ENCODE peak calls at places on chromosomes 7 and 10, in eight cellular contexts. B, D, T, S, X, P, H and K are unnamed samples.

GRCh38 chr10:120760246-120760645 is 90.9 kb upstream of the WDR11 start:
- DNase-seq in X (no peak), P (no peak), H (no peak), D (no peak), B (no peak), T (no peak), S (no peak), K (no peak)

GRCh38 chr7:148963583-148964509 is 64.5 kb downstream of the PDIA4 start:
- DNase-seq in B (no peak), S (no peak), H (no peak), P (peak; percentile 26), D (no peak), X (no peak), T (no peak), K (peak; percentile 21)

GRCh38 chr10:126068357-126068756 is 172.0 kb downstream of the FANK1 start:
- DNase-seq in X (no peak), D (no peak), T (no peak), B (no peak), S (no peak), H (no peak), P (no peak), K (no peak)

GRCh38 chr10:86585037-86585725 is 63.6 kb upstream of the WAPL start:
- DNase-seq in P (peak; percentile 86), T (peak; percentile 77), X (peak; percentile 59), H (no peak), D (peak; percentile 39), B (peak; percentile 84), S (peak; percentile 82), K (peak; percentile 64)

GRCh38 chr7:156386097-156386496 is 254.5 kb upstream of the RNF32 start:
- DNase-seq in X (no peak), T (no peak), B (no peak), H (no peak), D (no peak), P (peak; percentile 78), S (no peak), K (no peak)

GRCh38 chr7:74364061-74364460 is 74.9 kb downstream of the CLIP2 start:
- DNase-seq in D (no peak), T (peak; percentile 32), X (no peak), P (peak; percentile 26), S (no peak), B (no peak), H (no peak), K (no peak)

GRCh38 chr10:36114913-36115312 is 472.8 kb upstream of the FZD8 start:
- DNase-seq in T (no peak), H (no peak), S (peak; percentile 72), X (peak; percentile 5), B (no peak), D (no peak), P (no peak), K (no peak)

GRCh38 chr10:28147706-28148105 is 148.8 kb upstream of the ODAD2 start:
- DNase-seq in D (no peak), B (no peak), H (no peak), S (no peak), X (no peak), T (peak; percentile 39), P (peak; percentile 64), K (no peak)

GRCh38 chr10:71888623-71889387 is 37.8 kb upstream of the PSAP start:
- DNase-seq in T (peak; percentile 81), X (peak; percentile 26), S (peak; percentile 66), D (peak; percentile 100), B (peak; percentile 94), H (no peak), P (peak; percentile 71), K (peak; percentile 84)

GRCh38 chr10:61486251-61486650 is 33.1 kb upstream of the TMEM26 start:
- DNase-seq in X (no peak), T (no peak), H (no peak), S (no peak), P (no peak), B (no peak), D (no peak), K (no peak)

GRCh38 chr7:51601461-51601860 is 284.9 kb upstream of the COBL start:
- DNase-seq in D (no peak), B (no peak), T (no peak), H (no peak), X (no peak), S (no peak), P (no peak), K (no peak)

GRCh38 chr10:5895804-5896203 is 5.8 kb downstream of the FBH1 start:
- DNase-seq in H (no peak), X (no peak), B (no peak), S (no peak), P (peak; percentile 21), D (no peak), T (no peak), K (no peak)

GRCh38 chr10:110171032-110171431 is 36.4 kb upstream of the MXI1 start:
- DNase-seq in B (no peak), S (no peak), P (peak; percentile 39), D (no peak), H (peak; percentile 22), T (no peak), X (no peak), K (no peak)

GRCh38 chr7:24477807-24478655 is 95.2 kb upstream of the PALS2 start:
- DNase-seq in S (peak; percentile 30), D (no peak), P (peak; percentile 49), B (no peak), T (no peak), H (no peak), X (no peak), K (no peak)

DNA sequence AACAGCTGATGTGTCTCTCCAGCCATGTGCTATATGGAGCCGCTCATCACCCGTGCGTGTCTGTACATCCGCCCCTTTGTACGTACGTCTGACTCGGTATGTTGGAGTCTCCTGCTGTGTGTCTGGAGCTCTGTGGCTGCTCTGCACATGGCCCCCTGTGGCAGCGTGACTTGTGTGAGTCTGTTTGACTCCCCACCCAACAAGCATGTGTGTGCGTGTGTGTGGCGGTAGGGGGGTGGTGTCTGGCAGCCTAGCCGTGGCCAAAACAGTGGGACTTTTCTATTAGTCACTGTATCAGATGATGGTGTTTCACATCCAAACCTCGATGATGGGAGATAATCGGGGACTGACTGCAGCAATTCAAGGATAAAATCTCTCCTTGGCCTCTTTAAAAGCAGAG is 94.1 kb downstream of the COL13A1 start:
- DNase-seq in T (no peak), D (no peak), P (no peak), B (no peak), X (no peak), H (no peak), S (no peak), K (no peak)
- H3K27ac ChIP-seq in T (no peak overlapping the region), D (no peak overlapping the region), P (no peak overlapping the region), B (no peak overlapping the region), X (no peak overlapping the region), H (peak overlapping the region; percentile 70), S (no peak overlapping the region), K (no peak overlapping the region)

GRCh38 chr7:101859411-101860106 is 42.1 kb downstream of the CUX1 start:
- DNase-seq in P (no peak), B (no peak), T (no peak), D (peak; percentile 12), S (no peak), H (no peak), X (no peak), K (no peak)

GRCh38 chr7:101854084-101854865 is 36.8 kb downstream of the CUX1 start:
- DNase-seq in S (no peak), T (no peak), H (no peak), X (no peak), D (no peak), B (no peak), P (no peak), K (no peak)

GRCh38 chr7:101858437-101859385 is 41.3 kb downstream of the CUX1 start:
- DNase-seq in H (no peak), B (no peak), P (no peak), T (no peak), D (no peak), X (peak; percentile 22), S (no peak), K (no peak)

GRCh38 chr7:101857358-101857794 is 40.0 kb downstream of the CUX1 start:
- DNase-seq in X (no peak), B (no peak), S (no peak), T (no peak), D (no peak), P (no peak), H (no peak), K (no peak)

GRCh38 chr7:101856488-101857357 is 39.3 kb downstream of the CUX1 start:
- DNase-seq in X (peak; percentile 81), T (no peak), P (no peak), H (peak; percentile 96), S (no peak), D (peak; percentile 96), B (peak; percentile 97), K (peak; percentile 65)
- H3K27ac ChIP-seq in X (peak overlapping the region; percentile 7), T (no peak overlapping the region), P (no peak overlapping the region), H (peak overlapping the region; percentile 87), S (peak overlapping the region; percentile 50), D (peak overlapping the region; percentile 87), B (peak overlapping the region; percentile 87), K (peak overlapping the region; percentile 63)

GRCh38 chr10:95756796-95757657 is 1.1 kb downstream of the ENTPD1 start:
- DNase-seq in D (no peak), B (no peak), H (no peak), S (no peak), P (no peak), X (no peak), T (no peak), K (no peak)

GRCh38 chr10:95759233-95759826 is 3.4 kb downstream of the ENTPD1 start:
- DNase-seq in B (no peak), S (no peak), H (no peak), T (no peak), X (no peak), P (no peak), D (no peak), K (no peak)

GRCh38 chr10:95756061-95756751 is at the start of gene ENTPD1:
- DNase-seq in D (peak; percentile 67), P (peak; percentile 15), H (no peak), B (no peak), T (no peak), S (peak; percentile 9), X (no peak), K (no peak)

GRCh38 chr10:95755511-95756004 is 405 bp upstream of the ENTPD1 start:
- DNase-seq in S (peak; percentile 13), T (no peak), P (peak; percentile 15), B (no peak), D (peak; percentile 88), H (no peak), X (no peak), K (peak; percentile 17)

DNA sequence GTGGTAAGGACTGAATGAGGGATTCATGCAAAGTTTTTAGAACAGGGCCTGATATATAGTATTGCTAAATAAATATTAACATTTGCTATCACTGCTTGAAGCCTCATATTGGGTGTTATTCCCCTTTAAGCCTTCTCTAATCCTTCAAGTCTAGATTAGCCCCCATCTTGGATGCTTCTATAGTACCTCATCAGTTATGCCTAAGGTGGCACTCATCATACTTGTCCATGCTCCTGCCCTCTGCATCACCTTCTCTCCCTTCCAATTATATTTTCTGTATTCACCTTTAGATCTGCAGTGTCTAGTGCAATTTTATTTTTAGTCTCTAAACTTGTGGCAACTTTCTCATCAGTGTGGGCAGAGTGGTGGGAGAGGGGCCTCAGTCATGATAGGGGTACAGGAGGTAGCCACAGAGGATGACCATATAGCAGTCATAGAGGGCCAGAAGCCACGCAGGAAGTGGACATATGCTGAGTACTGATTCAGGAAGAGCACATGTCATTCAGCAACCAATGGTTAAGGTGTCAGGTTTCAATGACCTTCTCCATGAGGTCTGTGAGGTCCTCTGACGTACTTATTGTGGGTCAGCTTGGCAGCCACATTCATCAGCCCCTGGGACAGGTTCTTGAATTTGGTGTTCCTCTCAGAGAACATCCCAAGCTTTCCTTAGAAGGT is 2.5 kb downstream of the ENTPD1 start:
- DNase-seq in H (no peak), T (no peak), D (no peak), X (no peak), B (no peak), P (no peak), S (no peak), K (no peak)
- H3K27ac ChIP-seq in H (peak overlapping the region; percentile 86), T (no peak overlapping the region), D (peak overlapping the region; percentile 85), X (no peak overlapping the region), B (peak overlapping the region; percentile 84), P (no peak overlapping the region), S (no peak overlapping the region), K (no peak overlapping the region)

GRCh38 chr10:122727426-122727825 is 27.8 kb upstream of the C10orf120 start:
- DNase-seq in D (no peak), T (no peak), P (no peak), X (no peak), B (no peak), H (no peak), S (no peak), K (no peak)
- H3K27ac ChIP-seq in D (no peak overlapping the region), T (no peak overlapping the region), P (no peak overlapping the region), X (no peak overlapping the region), B (no peak overlapping the region), H (no peak overlapping the region), S (no peak overlapping the region), K (no peak overlapping the region)